ENCODE peak calls at places on chromosomes 11 and 22, in nine cellular contexts. F is upper lobe of right lung, T is lung, N is PC-9, E is endothelial cell, G is fibroblast of the aortic adventitia, Z is HFFc6, R is GM13976, C is GM12865. O is an unnamed sample.

GRCh38 chr11:61778357-61778886 is 14.0 kb downstream of the TMEM258 start:
- DNase-seq in Z (no peak), R (no peak), N (no peak), F (no peak), C (no peak), E (no peak), T (no peak), G (no peak), O (no peak)

GRCh38 chr11:72599325-72600117 is 74.7 kb downstream of the PDE2A start:
- DNase-seq in T (no peak), E (no peak), C (no peak), R (no peak), Z (no peak), F (no peak), G (no peak), N (no peak), O (no peak)

GRCh38 chr22:37019309-37020191 is at the start of the genes MPST and TST:
- DNase-seq in N (peak), F (peak), R (peak), E (peak), C (peak), G (peak), T (peak), Z (peak), O (peak)

GRCh38 chr11:69442807-69443137 is 38.7 kb upstream of the LINC01488 start:
- DNase-seq in R (no peak), T (no peak), F (no peak), N (peak), G (peak), C (no peak), E (peak), Z (peak), O (no peak)

GRCh38 chr11:120067361-120068113 is 70.4 kb downstream of the TRIM29 start:
- DNase-seq in F (no peak), G (no peak), Z (no peak), R (no peak), C (no peak), T (no peak), N (no peak), E (no peak), O (no peak)

GRCh38 chr22:29695129-29695926 is 24.5 kb upstream of the CABP7 start:
- DNase-seq in G (no peak), R (no peak), C (no peak), N (no peak), F (no peak), Z (no peak), T (no peak), E (no peak), O (no peak)

GRCh38 chr11:67114275-67114896 is 4.7 kb upstream of the KDM2A start:
- DNase-seq in R (no peak), F (no peak), Z (no peak), C (no peak), N (no peak), G (no peak), E (no peak), T (no peak), O (no peak)

GRCh38 chr22:17633217-17633997 is 4.9 kb upstream of the ATP6V1E1 start:
- DNase-seq in C (no peak), F (no peak), Z (peak), G (peak), N (peak), R (no peak), E (no peak), T (no peak), O (no peak)

GRCh38 chr22:41362615-41363014 is 19.1 kb upstream of the TEF start:
- DNase-seq in F (no peak), T (no peak), G (no peak), C (no peak), Z (no peak), E (no peak), N (no peak), R (no peak), O (no peak)

GRCh38 chr11:8403310-8403709 is 139.6 kb upstream of the LMO1 start:
- DNase-seq in N (no peak), G (peak), T (no peak), C (no peak), Z (no peak), F (no peak), R (no peak), E (no peak), O (no peak)

GRCh38 chr11:75450826-75451783 is 18.1 kb upstream of the KLHL35 start:
- DNase-seq in E (peak), G (no peak), N (peak), Z (no peak), C (peak), R (peak), F (no peak), T (no peak), O (peak)

GRCh38 chr22:26610072-26610958 is 7.5 kb downstream of the CRYBB1 start:
- DNase-seq in Z (peak), T (no peak), G (peak), R (peak), C (peak), F (no peak), N (no peak), E (no peak), O (peak)

GRCh38 chr11:88623536-88623935 is 286.0 kb upstream of the CTSC start:
- DNase-seq in Z (no peak), N (no peak), E (no peak), C (no peak), G (peak), F (no peak), R (no peak), T (no peak), O (no peak)

GRCh38 chr11:13223112-13223511 is 54.5 kb upstream of the BMAL1 start:
- DNase-seq in F (no peak), E (no peak), T (no peak), Z (no peak), C (no peak), G (no peak), N (no peak), R (no peak), O (no peak)

GRCh38 chr11:35167451-35167954 is 28.5 kb downstream of the CD44 start:
- DNase-seq in E (no peak), T (no peak), C (no peak), R (no peak), Z (peak), F (no peak), G (peak), N (no peak), O (no peak)

GRCh38 chr11:40328890-40329617 is 1130.4 kb downstream of the LRRC4C start:
- DNase-seq in G (peak), Z (peak), T (peak), E (peak), F (no peak), N (peak), C (no peak), R (no peak), O (no peak)

GRCh38 chr11:73950869-73951710 is at the start of gene DNAJB13:
- DNase-seq in E (peak), N (peak), F (no peak), Z (peak), R (peak), C (peak), G (peak), T (peak), O (peak)

GRCh38 chr22:28931844-28932561 is 48.6 kb downstream of the ZNRF3 start:
- DNase-seq in T (no peak), E (no peak), R (no peak), F (no peak), Z (no peak), C (no peak), N (no peak), G (no peak), O (no peak)

GRCh38 chr11:63535734-63536133 is 874 bp upstream of the PLAAT4 start:
- DNase-seq in R (peak), E (no peak), N (no peak), C (peak), F (no peak), T (no peak), Z (no peak), G (no peak), O (no peak)

GRCh38 chr11:48341466-48341865 is 16.7 kb downstream of the OR4C3 start:
- DNase-seq in F (no peak), G (no peak), C (no peak), E (no peak), N (no peak), Z (no peak), R (no peak), T (no peak), O (no peak)

GRCh38 chr22:50082961-50083461 is 2.2 kb downstream of the MLC1 start:
- DNase-seq in Z (no peak), E (no peak), G (no peak), R (peak), N (peak), C (no peak), T (no peak), F (no peak), O (no peak)

GRCh38 chr11:12560861-12561260 is 113.4 kb upstream of the TEAD1 start:
- DNase-seq in T (no peak), G (no peak), F (no peak), C (no peak), Z (no peak), E (no peak), R (no peak), N (no peak), O (no peak)

GRCh38 chr22:45996241-45997076 is 19.5 kb upstream of the WNT7B start:
- DNase-seq in F (peak), E (no peak), C (peak), N (no peak), Z (no peak), R (peak), G (peak), T (peak), O (peak)

GRCh38 chr11:72352859-72353551 is 81.3 kb downstream of the CLPB start:
- DNase-seq in R (peak), E (peak), Z (peak), N (no peak), T (no peak), G (peak), F (no peak), C (peak), O (peak)

GRCh38 chr11:110490886-110491285 is 61.1 kb downstream of the FDX1 start:
- DNase-seq in C (no peak), N (no peak), T (no peak), E (no peak), R (no peak), F (no peak), G (peak), Z (peak), O (no peak)

GRCh38 chr11:19803506-19803998 is 90.9 kb downstream of the NAV2 start:
- DNase-seq in F (no peak), C (no peak), Z (no peak), E (no peak), R (no peak), N (peak), T (peak), G (no peak), O (no peak)

GRCh38 chr22:33461698-33462434 is 403.7 kb upstream of the SYN3 start:
- DNase-seq in F (no peak), E (no peak), T (no peak), Z (no peak), N (no peak), C (no peak), R (no peak), G (no peak), O (no peak)

GRCh38 chr11:132864811-132865576 is 667.3 kb downstream of the OPCML start:
- DNase-seq in F (no peak), Z (no peak), E (no peak), N (no peak), C (no peak), G (no peak), T (no peak), R (no peak), O (no peak)

GRCh38 chr11:110086892-110087309 is 6.3 kb upstream of the ZC3H12C start:
- DNase-seq in N (no peak), F (no peak), T (no peak), G (peak), C (no peak), Z (peak), E (no peak), R (no peak), O (no peak)

GRCh38 chr22:44525872-44526271 is 27.8 kb upstream of the RTL6 start:
- DNase-seq in E (no peak), Z (no peak), R (no peak), F (no peak), T (no peak), N (no peak), C (no peak), G (no peak), O (no peak)

GRCh38 chr11:60978546-60979380 is 7.3 kb downstream of the CD6 start:
- DNase-seq in R (no peak), N (no peak), T (no peak), G (no peak), F (no peak), C (peak), E (no peak), Z (no peak), O (no peak)

GRCh38 chr22:28299760-28300159 is 379.9 kb downstream of the TTC28 start:
- DNase-seq in R (no peak), Z (no peak), N (no peak), T (no peak), F (no peak), G (peak), E (no peak), C (no peak), O (no peak)

GRCh38 chr11:114061053-114062049 is 1.8 kb downstream of the ZBTB16 start:
- DNase-seq in G (no peak), F (peak), N (no peak), R (no peak), C (no peak), Z (no peak), T (peak), E (peak), O (no peak)

GRCh38 chr11:118703563-118704106 is 24.2 kb upstream of the TREH start:
- DNase-seq in F (no peak), T (peak), Z (no peak), C (peak), N (no peak), R (no peak), G (no peak), E (no peak), O (no peak)

GRCh38 chr22:48560836-48561235 is 1266.8 kb downstream of the BRD1 start:
- DNase-seq in R (no peak), G (no peak), N (no peak), Z (no peak), E (no peak), F (no peak), C (no peak), T (no peak), O (no peak)

GRCh38 chr11:27158763-27159679 is 118.4 kb downstream of the BBOX1 start:
- DNase-seq in N (peak), C (peak), R (peak), E (peak), T (no peak), Z (peak), G (peak), F (no peak), O (peak)

DNA sequence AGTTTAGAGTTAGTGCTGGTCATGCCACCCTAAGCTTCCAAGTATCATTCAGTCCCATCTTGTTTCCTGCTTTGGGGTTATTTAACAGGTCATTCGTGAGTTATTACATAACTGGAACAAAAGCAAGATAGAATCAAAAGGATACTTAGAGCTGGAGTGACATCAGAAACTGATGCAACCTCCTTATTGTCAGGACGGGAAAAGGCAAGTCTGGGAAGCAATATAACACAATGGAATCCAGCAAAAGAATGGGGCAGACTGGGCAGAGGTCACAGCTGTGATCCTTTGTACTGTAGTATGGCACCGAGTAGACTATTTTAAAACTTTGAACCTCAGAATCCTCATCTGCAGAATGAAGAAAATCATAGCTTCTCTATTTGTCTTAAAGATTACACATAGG is 4.4 kb upstream of the PRSS23 start:
- DNase-seq in Z (no peak), N (no peak), F (no peak), R (no peak), G (peak), C (no peak), E (no peak), T (no peak), O (no peak)
- TF ChIP-seq CTCF in Z (no peak), N (no peak), F (no peak), R (no peak), G (no peak), C (no peak), E (no peak), T (no peak), O (no peak)

GRCh38 chr11:127420139-127420538 is 419.6 kb upstream of the KIRREL3 start:
- DNase-seq in C (no peak), E (no peak), N (no peak), F (no peak), G (no peak), Z (no peak), T (no peak), R (no peak), O (no peak)
- TF ChIP-seq CTCF in C (no peak), E (peak), N (no peak), F (no peak), G (no peak), Z (peak), T (no peak), R (no peak), O (no peak)

DNA sequence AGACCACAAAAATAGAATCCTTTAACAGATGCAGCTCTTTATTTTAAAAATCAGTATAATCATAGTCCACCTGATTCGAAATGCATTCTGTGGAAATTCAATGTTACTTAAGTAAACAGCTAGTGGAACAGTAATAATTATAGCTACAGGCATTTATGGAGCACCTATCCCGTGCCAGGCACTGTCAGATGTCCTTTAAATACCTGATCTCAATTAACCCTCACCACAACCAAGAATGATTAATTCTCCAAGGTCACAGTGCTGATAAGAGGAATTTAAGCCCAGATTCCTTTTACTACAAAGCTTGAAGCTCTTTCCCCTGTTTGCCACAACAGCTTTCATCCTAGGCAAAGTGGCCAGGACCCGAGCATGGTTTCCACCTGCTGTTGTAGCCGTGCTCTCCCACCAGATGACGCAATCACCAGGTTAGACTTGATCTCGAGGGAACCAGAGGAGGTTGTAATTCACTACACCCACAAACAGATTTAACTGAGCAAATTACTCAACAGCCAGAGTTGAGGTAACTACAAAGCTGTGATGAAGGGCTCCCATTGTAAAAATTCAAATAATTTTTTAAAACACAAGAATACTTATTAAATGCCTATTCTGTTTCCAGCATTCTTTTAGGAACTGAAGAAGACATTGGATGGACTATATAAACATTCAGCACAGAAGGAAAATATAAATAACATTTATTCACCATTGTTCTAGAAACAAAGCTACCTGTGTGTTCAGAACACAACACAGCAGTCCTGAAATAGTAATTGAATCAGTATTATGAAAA is 10.3 kb downstream of the PRDM10 start:
- DNase-seq in E (peak), T (peak), Z (peak), C (peak), N (peak), R (peak), G (peak), F (no peak), O (peak)
- TF ChIP-seq CTCF in E (no peak), T (no peak), Z (peak), C (peak), N (no peak), R (peak), G (no peak), F (peak), O (peak)

GRCh38 chr22:32413715-32414114 is 1.7 kb upstream of the RTCB start:
- DNase-seq in R (peak), F (no peak), T (no peak), Z (peak), E (peak), N (no peak), C (peak), G (peak), O (peak)
- TF ChIP-seq CTCF in R (no peak), F (peak), T (no peak), Z (peak), E (peak), N (peak), C (peak), G (peak), O (peak)

O was measured in GM10248.